ENCODE peak calls at places on chromosomes 2 and 18, in five cellular contexts. Q is lower leg skin, L is BJ, Y is heart right ventricle, F is WERI-Rb-1. B is an unnamed sample.

GRCh38 chr2:23322813-23323212 is 62.2 kb upstream of the KLHL29 start:
- DNase-seq in L (no peak), Q (no peak), F (no peak), Y (no peak), B (no peak)

GRCh38 chr2:72887032-72887835 is at the start of gene SPR:
- DNase-seq in Y (peak), Q (peak), F (peak), L (no peak), B (no peak)

GRCh38 chr2:108820439-108820838 is 33.9 kb downstream of the CCDC138 start:
- DNase-seq in Y (no peak), L (no peak), F (no peak), Q (no peak), B (no peak)

GRCh38 chr2:100423631-100424030 is 6.2 kb upstream of the CHST10 start:
- DNase-seq in Q (no peak), L (peak), Y (no peak), F (no peak), B (no peak)

GRCh38 chr2:73830871-73831401 is 2.2 kb downstream of the STAMBP start:
- DNase-seq in F (no peak), Y (no peak), L (peak), Q (no peak), B (peak)

GRCh38 chr2:141946016-141946415 is 184.8 kb downstream of the LRP1B start:
- DNase-seq in L (no peak), Y (no peak), Q (no peak), F (no peak), B (no peak)

GRCh38 chr18:36850527-36851201 is 21.7 kb downstream of the KIAA1328 start:
- DNase-seq in Q (no peak), L (peak), F (no peak), Y (no peak), B (no peak)

GRCh38 chr2:171205551-171205950 is 44.9 kb upstream of the TLK1 start:
- DNase-seq in L (no peak), F (no peak), Y (no peak), Q (no peak), B (no peak)

GRCh38 chr2:120287183-120288015 is 34.7 kb downstream of the RALB start:
- DNase-seq in L (peak), F (no peak), Q (no peak), Y (no peak), B (no peak)

GRCh38 chr2:68837164-68837860 is 33.9 kb downstream of the BMP10 start:
- DNase-seq in F (peak), L (no peak), Y (peak), Q (no peak), B (no peak)

GRCh38 chr2:189175869-189176431 is 3.6 kb downstream of the COL5A2 start:
- DNase-seq in L (no peak), F (no peak), Q (no peak), Y (no peak), B (no peak)

GRCh38 chr2:179247318-179248023 is 17.2 kb downstream of the SESTD1 start:
- DNase-seq in Y (no peak), F (no peak), L (no peak), Q (no peak), B (no peak)

GRCh38 chr18:51537487-51537886 is 340.0 kb upstream of the MEX3C start:
- DNase-seq in L (no peak), Y (peak), Q (no peak), F (peak), B (peak)

GRCh38 chr2:26724004-26724750 is 31.7 kb downstream of the KCNK3 start:
- DNase-seq in Q (no peak), F (no peak), Y (peak), L (no peak), B (peak)

GRCh38 chr2:1892529-1893250 is 148.4 kb upstream of the PXDN start:
- DNase-seq in Y (no peak), Q (no peak), F (peak), L (no peak), B (no peak)

GRCh38 chr18:26840965-26841364 is 24.5 kb downstream of the AQP4 start:
- DNase-seq in L (no peak), F (no peak), Y (no peak), Q (no peak), B (no peak)
- TF ChIP-seq CTCF in L (no peak), F (peak), Y (no peak), Q (no peak), B (no peak)

DNA sequence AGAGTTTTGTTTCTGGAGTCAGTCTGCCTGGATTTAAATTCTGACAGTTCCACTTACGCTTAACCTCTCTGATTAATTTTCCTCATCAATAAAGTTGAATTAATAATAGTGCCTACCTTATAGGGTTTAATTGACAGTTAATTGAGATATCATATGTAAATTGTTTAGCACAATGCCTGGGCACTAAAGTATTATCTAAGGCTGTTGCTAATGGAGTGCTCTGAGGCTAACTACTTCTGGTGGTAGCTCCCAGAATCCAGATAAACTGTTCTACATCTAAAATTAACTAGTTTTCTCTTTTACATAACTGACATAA is 185.6 kb upstream of the STON1 start:
- DNase-seq in L (no peak), Y (no peak), F (no peak), Q (no peak), B (no peak)
- H3K4me3 ChIP-seq in L (peak), Y (peak), F (no peak), Q (no peak), B (no peak)

DNA sequence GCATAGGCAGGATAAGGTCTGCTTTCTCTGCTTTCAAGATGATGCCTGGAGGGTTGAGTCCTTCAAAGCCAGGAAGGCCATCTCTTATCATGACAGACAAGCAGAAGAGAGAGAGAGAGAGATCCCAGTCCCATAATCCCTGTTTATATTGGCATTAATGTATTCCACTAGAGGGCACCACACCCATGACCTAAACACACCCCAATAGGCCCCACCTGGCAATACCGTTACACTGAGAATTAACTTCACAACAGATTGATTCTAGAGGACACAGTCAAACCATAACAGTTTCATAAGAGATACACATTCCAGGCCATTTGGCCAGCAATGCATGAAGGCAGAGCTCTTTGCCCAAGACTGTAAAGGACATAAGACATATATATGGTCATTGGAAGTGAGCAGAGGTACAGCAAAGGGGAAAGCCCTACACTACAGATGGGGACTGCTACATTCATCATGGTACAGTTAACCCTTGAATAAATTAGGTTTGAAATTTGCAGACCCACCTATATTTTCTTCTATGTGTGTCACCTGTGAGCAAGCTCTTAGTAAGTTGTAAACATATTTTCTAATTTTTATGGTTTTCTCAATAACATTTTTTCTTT is 1516.1 kb downstream of the RPIA start:
- DNase-seq in L (no peak), Y (no peak), F (peak), Q (no peak), B (no peak)
- TF ChIP-seq CTCF in L (peak), Y (peak), F (peak), Q (no peak), B (peak)

DNA sequence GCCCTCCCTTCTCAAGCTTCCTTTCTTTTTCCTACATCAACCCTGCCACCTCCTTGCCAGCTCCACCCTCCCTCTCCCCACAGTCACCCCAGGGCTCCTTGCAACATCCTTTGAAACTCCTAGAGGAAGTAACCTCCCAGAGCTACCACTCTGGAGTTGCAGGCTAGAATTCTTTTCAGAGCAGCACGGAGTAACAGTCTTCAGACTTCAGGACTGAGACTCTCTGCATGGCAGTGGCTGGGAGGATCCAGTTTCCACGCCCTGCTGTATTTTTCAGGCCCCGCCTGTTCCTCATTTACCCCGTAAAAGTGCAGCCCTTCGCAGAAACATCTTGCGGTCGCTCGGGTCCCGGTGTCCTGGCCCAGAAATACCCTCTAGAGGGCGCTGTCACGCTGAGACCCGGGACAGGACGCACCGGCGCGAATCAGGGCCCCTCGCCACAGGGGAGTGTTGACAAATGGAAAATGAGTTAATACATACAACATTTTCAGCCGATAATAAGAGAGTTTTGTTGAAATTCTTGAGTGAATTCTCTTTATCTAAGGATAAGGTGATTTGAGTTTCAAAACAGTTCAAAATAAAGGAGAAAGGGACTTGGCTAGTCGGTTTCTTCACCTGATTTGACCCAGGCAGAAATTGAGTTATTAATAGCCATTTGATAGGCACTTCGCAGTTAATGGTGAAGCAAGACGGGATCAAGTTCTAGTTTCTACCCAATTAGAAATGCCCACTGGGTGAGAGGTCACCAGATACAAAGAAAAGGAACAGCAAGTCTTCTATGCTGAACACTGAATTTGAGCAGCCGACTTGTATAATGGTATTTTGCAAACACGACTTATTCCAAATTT is 18.5 kb upstream of the NTSR2 start:
- DNase-seq in F (peak), Y (peak), L (no peak), Q (peak), B (no peak)
- H3K4me3 ChIP-seq in F (peak), Y (peak), L (peak), Q (no peak), B (peak)

GRCh38 chr2:118763797-118764196 is 83.7 kb downstream of the EN1 start:
- DNase-seq in F (no peak), Y (no peak), Q (no peak), L (no peak), B (no peak)
- TF ChIP-seq CTCF in F (no peak), Y (peak), Q (no peak), L (peak), B (peak)

GRCh38 chr2:104447831-104448434 is 406.0 kb upstream of the POU3F3 start:
- DNase-seq in F (no peak), Q (no peak), Y (no peak), L (no peak), B (no peak)
- H3K4me3 ChIP-seq in F (no peak), Q (no peak), Y (peak), L (no peak), B (no peak)

DNA sequence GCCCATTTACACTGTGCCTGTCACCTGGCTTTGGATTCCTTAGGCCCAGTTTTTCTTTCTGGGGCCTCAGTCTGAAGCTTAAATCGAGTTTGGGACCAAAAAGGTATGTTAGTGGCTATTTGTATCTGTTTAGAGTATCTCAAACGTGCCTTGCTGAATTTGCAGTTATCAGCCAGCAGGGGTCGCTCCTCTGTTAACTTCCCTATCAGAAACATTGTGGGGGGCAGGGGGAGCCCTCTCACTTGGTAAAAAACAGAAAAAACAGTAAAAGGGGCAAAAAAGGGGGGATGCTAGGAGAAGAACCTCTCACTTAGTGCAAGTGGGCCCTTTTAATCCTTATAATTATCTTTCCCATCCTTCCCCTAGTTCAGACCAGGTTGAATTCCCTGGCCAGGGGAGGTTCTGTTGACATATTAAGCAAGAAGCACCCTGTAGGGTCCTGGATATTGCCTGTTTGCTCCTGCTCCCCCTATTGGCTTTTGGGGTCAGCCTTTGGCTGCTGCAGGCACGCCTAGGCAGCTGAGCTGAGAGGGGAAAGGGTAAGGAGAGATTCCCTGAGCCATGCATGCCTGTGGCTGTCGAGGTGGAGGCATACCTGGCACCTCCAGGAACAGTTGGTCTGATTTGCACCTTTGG is 8.8 kb upstream of the IFIH1 start:
- DNase-seq in Q (no peak), L (no peak), Y (no peak), F (no peak), B (no peak)
- TF ChIP-seq CTCF in Q (no peak), L (peak), Y (peak), F (peak), B (peak)

B was measured in retinal pigment epithelial cell.